ENCODE peak calls at places on chromosomes 2 and 18, in eight cellular contexts. N, L, R, Y, S, B, I and A are unnamed samples.
A peak's percentile ranks its signal among the peaks of the same experiment; 100 is the strongest.

GRCh38 chr2:213848631-213849030 is 562.2 kb upstream of the VWC2L start:
- DNase-seq in N (no peak), L (peak; percentile 82), R (no peak), Y (no peak), S (no peak), B (no peak), I (no peak), A (no peak)

GRCh38 chr2:210399440-210400041 is 77.0 kb downstream of the LANCL1 start:
- DNase-seq in N (no peak), L (peak; percentile 7), R (no peak), Y (no peak), S (no peak), B (peak; percentile 19), I (no peak), A (no peak)

GRCh38 chr2:214587442-214587841 is 176.6 kb downstream of the VWC2L start:
- DNase-seq in N (no peak), L (no peak), R (no peak), Y (no peak), S (no peak), B (peak; percentile 9), I (no peak), A (no peak)

GRCh38 chr2:160408575-160409291 is 84.9 kb downstream of the RBMS1 start:
- DNase-seq in N (no peak), L (no peak), R (no peak), Y (no peak), S (no peak), B (no peak), I (no peak), A (no peak)

GRCh38 chr2:217555075-217555876 is 447.5 kb downstream of the TNS1 start:
- DNase-seq in N (no peak), L (no peak), R (no peak), Y (peak; percentile 63), S (no peak), B (no peak), I (no peak), A (no peak)

GRCh38 chr18:7272268-7273049 is 41.6 kb downstream of the LRRC30 start:
- DNase-seq in N (peak; percentile 60), L (peak; percentile 61), R (peak; percentile 37), Y (peak; percentile 60), S (no peak), B (peak; percentile 55), I (peak; percentile 31), A (peak; percentile 71)

GRCh38 chr2:236764716-236765115 is 195.1 kb downstream of the ACKR3 start:
- DNase-seq in N (no peak), L (no peak), R (no peak), Y (no peak), S (no peak), B (no peak), I (no peak), A (no peak)

GRCh38 chr2:49044680-49045079 is 109.6 kb downstream of the FSHR start:
- DNase-seq in N (no peak), L (no peak), R (no peak), Y (no peak), S (no peak), B (peak; percentile 6), I (no peak), A (no peak)

GRCh38 chr18:67783215-67783946 is 266.9 kb upstream of the DSEL start:
- DNase-seq in N (no peak), L (peak; percentile 93), R (no peak), Y (no peak), S (no peak), B (no peak), I (no peak), A (no peak)

GRCh38 chr2:100646039-100646438 is 83.2 kb downstream of the PDCL3 start:
- DNase-seq in N (no peak), L (no peak), R (no peak), Y (no peak), S (no peak), B (no peak), I (no peak), A (no peak)

GRCh38 chr2:195763866-195764265 is 106.8 kb downstream of the SLC39A10 start:
- DNase-seq in N (no peak), L (peak; percentile 42), R (no peak), Y (no peak), S (no peak), B (no peak), I (no peak), A (no peak)

GRCh38 chr2:33785201-33786106 is 186.4 kb upstream of the FAM98A start:
- DNase-seq in N (no peak), L (peak; percentile 10), R (no peak), Y (no peak), S (no peak), B (no peak), I (no peak), A (no peak)

DNA sequence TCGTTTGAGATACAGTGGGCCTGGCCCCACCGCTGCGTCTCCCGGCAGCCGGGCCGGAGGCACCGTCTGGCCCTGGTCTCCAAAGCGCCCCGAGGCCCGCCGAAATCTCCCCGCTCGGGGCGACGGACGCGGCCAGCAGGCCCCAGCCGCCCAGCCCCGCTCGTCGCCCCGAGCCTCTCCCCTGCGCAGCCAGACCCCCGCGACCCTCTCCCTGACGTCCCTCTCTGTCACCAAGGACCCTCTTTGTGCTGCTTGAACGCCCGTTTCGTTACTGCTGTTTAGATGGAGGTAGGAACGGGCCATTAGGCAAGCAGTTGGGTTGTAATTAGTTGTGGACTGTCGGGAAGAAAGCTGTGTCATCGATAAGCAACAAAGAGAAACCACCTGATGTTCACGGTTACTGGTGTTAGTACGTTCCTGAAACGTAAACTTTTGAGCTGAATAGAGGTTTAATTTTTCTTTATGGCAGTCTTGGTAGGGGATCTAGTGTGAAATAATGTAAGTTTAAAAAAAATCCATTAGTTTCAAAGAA is 718 bp downstream of the UBXN4 start:
- DNase-seq in N (peak; percentile 35), L (peak; percentile 64), R (peak; percentile 36), Y (peak; percentile 40), S (peak; percentile 39), B (peak; percentile 65), I (no peak), A (no peak)
- TF ChIP-seq POLR2A in N (no peak), L (peak; percentile 21), R (peak; percentile 56), Y (peak; percentile 9), S (no peak), B (peak; percentile 64), I (peak; percentile 17), A (no peak)

DNA sequence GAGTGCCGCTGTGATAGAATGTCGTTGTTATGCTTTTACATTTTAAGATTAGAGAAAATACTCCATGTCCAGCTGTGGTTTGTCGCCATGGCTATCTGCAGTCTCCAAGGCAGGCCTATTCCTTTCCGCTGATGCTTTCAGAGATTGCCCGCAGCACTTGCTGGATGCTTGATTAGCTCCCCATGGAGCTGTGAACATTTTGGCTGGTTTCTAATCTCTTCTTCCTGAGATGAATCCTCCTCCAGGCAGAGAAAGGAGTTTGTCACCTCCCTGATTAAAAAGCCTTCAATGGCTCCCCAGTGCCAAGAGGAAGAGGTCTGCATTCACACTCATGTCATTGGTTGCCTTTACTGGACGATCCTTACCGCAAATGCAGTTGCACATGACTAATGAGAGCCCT is 32.6 kb upstream of the LPIN1 start:
- DNase-seq in N (no peak), L (no peak), R (no peak), Y (no peak), S (no peak), B (no peak), I (no peak), A (no peak)
- TF ChIP-seq POLR2A in N (no peak), L (no peak), R (no peak), Y (no peak), S (no peak), B (no peak), I (no peak), A (no peak)

GRCh38 chr2:69644506-69644979 is 1.0 kb upstream of the AAK1 start:
- DNase-seq in N (no peak), L (no peak), R (no peak), Y (no peak), S (no peak), B (no peak), I (no peak), A (no peak)

GRCh38 chr2:69643602-69644505 is at the start of gene AAK1:
- DNase-seq in N (peak; percentile 91), L (peak; percentile 79), R (peak; percentile 93), Y (peak; percentile 89), S (peak; percentile 75), B (peak; percentile 83), I (peak; percentile 84), A (peak; percentile 95)

GRCh38 chr2:69641887-69642708 is 1.4 kb downstream of the AAK1 start:
- DNase-seq in N (no peak), L (no peak), R (no peak), Y (no peak), S (no peak), B (no peak), I (no peak), A (no peak)

GRCh38 chr2:69645026-69645425 is 1.5 kb upstream of the AAK1 start:
- DNase-seq in N (no peak), L (no peak), R (no peak), Y (no peak), S (no peak), B (no peak), I (no peak), A (no peak)

DNA sequence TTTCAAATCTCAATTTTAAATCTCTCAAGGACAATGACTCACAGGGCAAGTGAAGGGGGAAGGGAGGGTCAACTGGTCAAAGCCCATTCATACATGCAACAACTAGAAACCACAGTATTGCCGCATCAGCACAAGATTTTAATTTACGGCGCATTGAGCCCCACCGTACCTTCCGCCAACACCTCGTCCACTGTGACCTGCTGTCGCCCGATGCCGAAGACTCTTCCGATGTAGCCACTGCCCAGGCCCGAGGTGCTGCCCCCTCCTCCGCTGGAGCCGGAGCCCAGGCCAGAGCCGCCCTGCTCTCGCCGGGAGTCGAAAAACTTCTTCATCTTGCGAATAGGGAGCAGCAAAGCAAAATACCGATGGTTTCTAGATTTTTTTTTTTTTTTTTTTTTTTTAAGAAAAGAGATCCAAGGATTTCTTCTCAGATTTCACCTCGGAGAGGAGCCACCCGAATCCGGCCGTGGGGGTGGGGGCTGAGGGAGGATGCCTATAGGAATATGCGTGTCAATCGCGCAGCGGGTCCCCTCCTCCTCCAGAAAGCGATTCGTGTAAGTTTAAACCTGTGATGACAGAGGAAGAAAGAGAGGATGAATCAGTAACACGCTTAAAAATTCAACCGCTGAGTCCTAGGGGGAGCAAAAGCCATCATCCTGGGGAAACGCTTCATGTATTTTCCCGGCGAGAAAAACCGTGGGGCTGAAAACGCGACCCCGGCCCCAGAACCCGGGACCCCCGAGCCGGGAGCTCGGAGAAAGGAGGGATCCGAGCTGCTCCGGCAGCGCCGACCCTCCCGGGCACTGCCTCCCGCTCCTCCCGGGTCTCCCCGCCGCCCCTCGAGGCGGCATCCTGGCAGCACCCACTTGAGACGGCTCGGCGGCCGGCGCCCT is 584 bp downstream of the AAK1 start:
- DNase-seq in N (no peak), L (peak; percentile 85), R (peak; percentile 43), Y (peak; percentile 43), S (no peak), B (peak; percentile 85), I (no peak), A (peak; percentile 41)
- TF ChIP-seq POLR2A in N (no peak), L (no peak), R (no peak), Y (no peak), S (no peak), B (peak; percentile 59), I (no peak), A (no peak)

DNA sequence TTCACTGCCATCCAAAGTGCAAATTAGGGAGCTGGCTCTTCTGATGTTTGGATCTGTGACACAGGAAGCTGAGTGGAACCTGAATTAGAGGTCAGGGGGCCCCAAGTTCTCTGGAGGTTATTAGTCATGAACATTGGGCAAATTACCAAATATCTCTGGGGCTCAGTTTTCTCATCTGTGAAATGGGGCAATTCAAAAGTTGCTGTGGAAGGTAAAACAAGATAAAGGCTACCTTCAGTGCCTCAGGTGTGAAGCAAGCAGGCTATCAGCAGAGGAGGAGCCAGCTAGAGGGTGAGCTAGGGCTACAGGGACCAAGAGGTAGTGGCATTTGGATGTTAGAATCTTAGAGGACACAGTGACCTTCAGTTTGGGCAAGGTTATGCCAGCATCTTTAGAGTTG is 89.4 kb upstream of the FAM136A start:
- DNase-seq in N (no peak), L (no peak), R (no peak), Y (no peak), S (no peak), B (no peak), I (no peak), A (no peak)
- TF ChIP-seq POLR2A in N (no peak), L (no peak), R (no peak), Y (no peak), S (no peak), B (no peak), I (no peak), A (no peak)